ENCODE peak calls at places on chromosomes 16 and 17, in six cellular contexts. R is foreskin fibroblast; J is HFFc6; D is activated effector memory CD4-positive, alpha-beta T cell treated with anti-CD3 and anti-CD28 coated beads, Interleukin-2, amount 50 U/mL, for 16 hours; K is thoracic aorta; X is mesothelial cell of epicardium. M is an unnamed sample.

GRCh38 chr17:17305282-17305801 is 2.2 kb downstream of the NT5M start:
- DNase-seq in R (peak), X (no peak), K (no peak), J (no peak), D (peak), M (peak)

GRCh38 chr17:77356109-77356689 is 215.4 kb downstream of the SEC14L1 start:
- DNase-seq in K (no peak), X (peak), D (peak), R (peak), J (no peak), M (peak)

GRCh38 chr16:70572050-70572925 is 48.7 kb downstream of the SF3B3 start:
- DNase-seq in J (no peak), R (no peak), D (no peak), K (no peak), X (no peak), M (no peak)

GRCh38 chr17:55609737-55610201 is 98.5 kb upstream of the SMIM36 start:
- DNase-seq in D (no peak), X (no peak), R (peak), K (no peak), J (peak), M (no peak)

GRCh38 chr17:51475650-51476221 is 215.4 kb downstream of the UTP18 start:
- DNase-seq in X (no peak), D (no peak), J (no peak), K (no peak), R (no peak), M (no peak)

GRCh38 chr16:69116911-69117310 is 11.5 kb downstream of the HAS3 start:
- DNase-seq in D (no peak), K (no peak), R (no peak), J (no peak), X (no peak), M (no peak)

GRCh38 chr16:17343729-17344128 is 127.0 kb downstream of the XYLT1 start:
- DNase-seq in J (no peak), D (no peak), R (no peak), K (no peak), X (no peak), M (no peak)

GRCh38 chr17:75228847-75229246 is 23.4 kb downstream of the NUP85 start:
- DNase-seq in D (no peak), K (no peak), X (no peak), J (no peak), R (no peak), M (peak)

GRCh38 chr17:76720211-76720610 is 6.2 kb downstream of the JMJD6 start:
- DNase-seq in D (peak), J (no peak), R (no peak), K (no peak), X (no peak), M (no peak)

GRCh38 chr17:69857412-69857835 is 217.6 kb upstream of the KCNJ16 start:
- DNase-seq in K (no peak), R (peak), J (peak), X (no peak), D (no peak), M (no peak)

GRCh38 chr17:50072130-50072529 is 16.2 kb downstream of the ITGA3 start:
- DNase-seq in X (no peak), J (no peak), R (no peak), K (no peak), D (no peak), M (no peak)

GRCh38 chr17:60817187-60817586 is 139.5 kb downstream of the BCAS3 start:
- DNase-seq in K (no peak), X (no peak), J (peak), D (no peak), R (peak), M (no peak)

GRCh38 chr17:58813712-58814111 is 58.1 kb downstream of the PPM1E start:
- DNase-seq in D (no peak), J (no peak), R (no peak), X (no peak), K (no peak), M (no peak)

GRCh38 chr17:61467416-61468262 is 15.4 kb downstream of the TBX4 start:
- DNase-seq in J (peak), K (no peak), X (no peak), R (peak), D (peak), M (no peak)

GRCh38 chr17:79930786-79931516 is 91.7 kb upstream of the CBX4 start:
- DNase-seq in X (no peak), R (no peak), J (no peak), D (no peak), K (no peak), M (no peak)

GRCh38 chr17:43599835-43600234 is 53.7 kb upstream of the ETV4 start:
- DNase-seq in X (no peak), K (no peak), D (no peak), R (peak), J (peak), M (no peak)

GRCh38 chr17:75754378-75755204 is 10.4 kb downstream of the GALK1 start:
- DNase-seq in X (no peak), J (no peak), R (no peak), D (no peak), K (no peak), M (no peak)

GRCh38 chr17:34499576-34499975 is 79.8 kb upstream of the TMEM132E start:
- DNase-seq in K (no peak), J (no peak), X (no peak), R (peak), D (no peak), M (no peak)

GRCh38 chr16:27444470-27444869 is 42.5 kb downstream of the IL21R start:
- DNase-seq in J (no peak), D (peak), X (no peak), R (no peak), K (no peak), M (no peak)

GRCh38 chr17:32491371-32492280 is 4.8 kb downstream of the CDK5R1 start:
- DNase-seq in D (peak), K (no peak), X (no peak), R (no peak), J (no peak), M (peak)

GRCh38 chr16:28090646-28091377 is 27.3 kb upstream of the GSG1L start:
- DNase-seq in J (peak), R (peak), X (no peak), K (no peak), D (no peak), M (no peak)

GRCh38 chr17:48543854-48544355 is 1.0 kb downstream of the HOXB2 start:
- DNase-seq in R (no peak), J (no peak), D (peak), X (no peak), K (no peak), M (no peak)

GRCh38 chr17:30376621-30377452 is 1.9 kb upstream of the CPD start:
- DNase-seq in J (peak), K (no peak), R (peak), D (peak), X (no peak), M (peak)

M was measured in GM10248.